ENCODE peak calls at places on chromosomes 3 and 15, in six cellular contexts. T is A549, D is NCI-H1417, H is HS-27A, C is NCI-H2081, B is Panc1. Y is an unnamed sample.

GRCh38 chr15:68464451-68465090 is 32.6 kb upstream of the ITGA11 start:
- DNase-seq in D (no peak), B (no peak), T (no peak), H (no peak), C (no peak), Y (no peak)

GRCh38 chr3:171974986-171975837 is 64.2 kb upstream of the FNDC3B start:
- DNase-seq in C (no peak), D (no peak), T (no peak), H (no peak), B (no peak), Y (no peak)

GRCh38 chr3:124119056-124119721 is 127.3 kb upstream of the ROPN1 start:
- DNase-seq in C (no peak), B (no peak), D (no peak), H (peak; percentile 40), T (peak; percentile 6), Y (no peak)

GRCh38 chr3:122382888-122383666 is at the start of gene MIX23:
- DNase-seq in D (peak; percentile 90), T (peak; percentile 89), B (peak; percentile 74), H (peak; percentile 77), C (peak; percentile 90), Y (peak; percentile 77)

GRCh38 chr3:55662683-55663082 is 175.6 kb upstream of the WNT5A start:
- DNase-seq in D (no peak), C (no peak), T (no peak), B (no peak), H (peak; percentile 71), Y (no peak)

GRCh38 chr15:75723847-75724660 is 11.4 kb upstream of the CSPG4 start:
- DNase-seq in C (no peak), H (no peak), D (peak; percentile 49), T (peak; percentile 86), B (no peak), Y (no peak)

GRCh38 chr15:31930967-31931366 is 99.3 kb upstream of the CHRNA7 start:
- DNase-seq in D (no peak), C (no peak), T (no peak), B (no peak), H (no peak), Y (no peak)

GRCh38 chr3:154852515-154852914 is 227.6 kb upstream of the MME start:
- DNase-seq in B (no peak), T (peak; percentile 4), H (no peak), D (no peak), C (no peak), Y (no peak)

GRCh38 chr15:79431636-79432344 is at the start of gene MINAR1:
- DNase-seq in C (peak; percentile 18), T (peak; percentile 50), D (peak; percentile 85), H (no peak), B (no peak), Y (no peak)

GRCh38 chr3:33791477-33792166 is 6.8 kb upstream of the PDCD6IP start:
- DNase-seq in B (no peak), H (no peak), C (no peak), T (peak; percentile 92), D (no peak), Y (no peak)

GRCh38 chr3:97504463-97504862 is 260.1 kb upstream of the ARL6 start:
- DNase-seq in T (no peak), D (no peak), B (no peak), H (no peak), C (no peak), Y (no peak)

GRCh38 chr15:29935296-29936020 is 113.2 kb upstream of the TJP1 start:
- DNase-seq in T (peak; percentile 51), H (no peak), B (no peak), C (no peak), D (no peak), Y (no peak)

Y was measured in HCT116.